ENCODE peak calls at places on chromosomes 11 and 22, in eight cellular contexts. T is GM13977; D is caudate nucleus; S is activated CD4-positive, alpha-beta T cell treated with anti-CD3 and anti-CD28 coated beads, Interleukin-2, amount 50 U/mL, for 1 hour; P is activated T-cell treated with anti-CD3 and anti-CD28 coated beads for 4 hours; W is cardiac fibroblast; A is D341Med; I is erythroblast. R is an unnamed sample.

GRCh38 chr22:23110190-23110921 is 31.4 kb downstream of the RSPH14 start:
- DNase-seq in T (no peak), D (no peak), S (no peak), P (no peak), W (peak), A (no peak), I (no peak), R (peak)

GRCh38 chr11:99865951-99866350 is 821.1 kb upstream of the ARHGAP42 start:
- DNase-seq in T (no peak), D (no peak), S (no peak), P (no peak), W (peak), A (no peak), I (no peak), R (no peak)

GRCh38 chr11:3164540-3165151 is 464 bp downstream of the OSBPL5 start:
- DNase-seq in T (no peak), D (no peak), S (no peak), P (no peak), W (no peak), A (no peak), I (peak), R (no peak)

GRCh38 chr11:83521647-83522596 is 235.8 kb upstream of the CCDC90B start:
- DNase-seq in T (no peak), D (no peak), S (no peak), P (no peak), W (peak), A (peak), I (no peak), R (no peak)

GRCh38 chr11:70141490-70142014 is 61.5 kb upstream of the FADD start:
- DNase-seq in T (peak), D (no peak), S (no peak), P (no peak), W (no peak), A (peak), I (no peak), R (peak)

GRCh38 chr11:86151188-86152005 is 82.5 kb upstream of the PICALM start:
- DNase-seq in T (no peak), D (peak), S (no peak), P (no peak), W (peak), A (no peak), I (peak), R (peak)

GRCh38 chr11:118916842-118917388 is 8.8 kb downstream of the BCL9L start:
- DNase-seq in T (no peak), D (no peak), S (no peak), P (no peak), W (peak), A (no peak), I (no peak), R (no peak)

GRCh38 chr11:130670200-130670599 is 221.8 kb downstream of the ADAMTS15 start:
- DNase-seq in T (no peak), D (no peak), S (no peak), P (no peak), W (no peak), A (no peak), I (no peak), R (no peak)

GRCh38 chr11:1260023-1260501 is 37.2 kb downstream of the MUC5B start:
- DNase-seq in T (no peak), D (no peak), S (peak), P (peak), W (peak), A (no peak), I (peak), R (no peak)

GRCh38 chr22:40183029-40183581 is 5.4 kb downstream of the TNRC6B start:
- DNase-seq in T (no peak), D (no peak), S (no peak), P (no peak), W (peak), A (no peak), I (peak), R (no peak)

GRCh38 chr11:73242291-73243092 is 24.4 kb downstream of the P2RY2 start:
- DNase-seq in T (peak), D (peak), S (peak), P (peak), W (peak), A (peak), I (peak), R (peak)

GRCh38 chr11:47394322-47395224 is 13.8 kb upstream of the SLC39A13 start:
- DNase-seq in T (peak), D (no peak), S (peak), P (no peak), W (peak), A (no peak), I (peak), R (peak)

GRCh38 chr11:34840736-34841386 is 75.3 kb downstream of the APIP start:
- DNase-seq in T (peak), D (no peak), S (no peak), P (no peak), W (peak), A (peak), I (peak), R (no peak)

GRCh38 chr22:44723801-44724200 is 21.8 kb downstream of the PRR5 start:
- DNase-seq in T (peak), D (no peak), S (no peak), P (no peak), W (peak), A (no peak), I (peak), R (no peak)

GRCh38 chr11:107566569-107566968 is 1.0 kb upstream of the ALKBH8 start:
- DNase-seq in T (no peak), D (no peak), S (no peak), P (no peak), W (no peak), A (no peak), I (peak), R (no peak)

GRCh38 chr22:36303874-36304273 is 50.9 kb downstream of the APOL1 start:
- DNase-seq in T (no peak), D (no peak), S (no peak), P (no peak), W (no peak), A (no peak), I (no peak), R (no peak)

GRCh38 chr11:19472679-19473078 is 231.9 kb upstream of the E2F8 start:
- DNase-seq in T (no peak), D (no peak), S (no peak), P (no peak), W (peak), A (no peak), I (no peak), R (no peak)

GRCh38 chr11:93198221-93198650 is 445 bp upstream of the SLC36A4 start:
- DNase-seq in T (no peak), D (no peak), S (no peak), P (no peak), W (peak), A (no peak), I (no peak), R (no peak)

GRCh38 chr11:3092603-3093141 is 35.4 kb upstream of the CARS1 start:
- DNase-seq in T (peak), D (no peak), S (no peak), P (no peak), W (no peak), A (peak), I (no peak), R (no peak)

GRCh38 chr11:14396289-14396688 is 37.3 kb upstream of the RRAS2 start:
- DNase-seq in T (no peak), D (no peak), S (no peak), P (no peak), W (no peak), A (no peak), I (no peak), R (no peak)

GRCh38 chr11:37504066-37504611 is 906.1 kb upstream of the RAG2 start:
- DNase-seq in T (peak), D (no peak), S (no peak), P (no peak), W (peak), A (no peak), I (no peak), R (no peak)

GRCh38 chr11:14125529-14125928 is 163.0 kb downstream of the SPON1 start:
- DNase-seq in T (no peak), D (no peak), S (no peak), P (no peak), W (no peak), A (no peak), I (no peak), R (no peak)

GRCh38 chr22:49693416-49693815 is 134.3 kb downstream of the BRD1 start:
- DNase-seq in T (no peak), D (no peak), S (no peak), P (no peak), W (no peak), A (peak), I (no peak), R (no peak)

GRCh38 chr11:22337571-22338464 is at the start of gene SLC17A6:
- DNase-seq in T (peak), D (no peak), S (no peak), P (no peak), W (peak), A (peak), I (peak), R (no peak)

GRCh38 chr22:48644108-48644507 is 1183.6 kb downstream of the BRD1 start:
- DNase-seq in T (no peak), D (no peak), S (no peak), P (no peak), W (no peak), A (no peak), I (no peak), R (no peak)

GRCh38 chr11:3231851-3232744 is at the start of gene MRGPRE:
- DNase-seq in T (peak), D (no peak), S (no peak), P (no peak), W (peak), A (peak), I (peak), R (no peak)

GRCh38 chr11:17508306-17508705 is 31.7 kb upstream of the ABCC8 start:
- DNase-seq in T (no peak), D (no peak), S (no peak), P (no peak), W (peak), A (no peak), I (no peak), R (no peak)

GRCh38 chr11:65743928-65744698 is 23.5 kb upstream of the RNASEH2C start:
- DNase-seq in T (no peak), D (no peak), S (no peak), P (no peak), W (peak), A (peak), I (no peak), R (no peak)

GRCh38 chr11:40281055-40281580 is 1178.3 kb downstream of the LRRC4C start:
- DNase-seq in T (no peak), D (peak), S (no peak), P (no peak), W (no peak), A (no peak), I (no peak), R (no peak)

GRCh38 chr11:93143186-93143585 is 54.6 kb downstream of the SLC36A4 start:
- DNase-seq in T (no peak), D (no peak), S (no peak), P (no peak), W (peak), A (no peak), I (no peak), R (no peak)

GRCh38 chr11:118885319-118885718 is 1.6 kb downstream of the CXCR5 start:
- DNase-seq in T (no peak), D (no peak), S (no peak), P (no peak), W (no peak), A (no peak), I (no peak), R (no peak)

GRCh38 chr11:131975624-131976420 is 605.4 kb downstream of the NTM start:
- DNase-seq in T (no peak), D (no peak), S (no peak), P (no peak), W (no peak), A (no peak), I (no peak), R (no peak)

GRCh38 chr11:110773442-110773841 is 61.2 kb upstream of the ARHGAP20 start:
- DNase-seq in T (no peak), D (no peak), S (no peak), P (no peak), W (no peak), A (no peak), I (no peak), R (no peak)

GRCh38 chr22:44422742-44423370 is 75.2 kb downstream of the RTL6 start:
- DNase-seq in T (no peak), D (no peak), S (no peak), P (no peak), W (no peak), A (no peak), I (no peak), R (no peak)

GRCh38 chr11:85663080-85663729 is 1.7 kb downstream of the CREBZF start:
- DNase-seq in T (no peak), D (no peak), S (no peak), P (no peak), W (peak), A (no peak), I (peak), R (no peak)